ENCODE peak calls at places on chromosomes 3 and 15, in six cellular contexts. M is posterior cingulate gyrus; X is myocyte; U is activated naive CD4-positive, alpha-beta T cell; J is AG10803; K is brain microvascular endothelial cell. D is an unnamed sample.

GRCh38 chr3:174949523-174949922 is 90.4 kb downstream of the NAALADL2 start:
- DNase-seq in K (peak; percentile 95), X (peak; percentile 33), M (no peak), U (no peak), J (peak; percentile 94), D (no peak)

GRCh38 chr15:96331942-96332853 is 1.7 kb downstream of the NR2F2 start:
- DNase-seq in U (no peak), M (peak; percentile 77), J (peak; percentile 62), K (peak; percentile 35), X (peak; percentile 74), D (no peak)

GRCh38 chr3:42216820-42217416 is 49.1 kb downstream of the CCK start:
- DNase-seq in K (peak; percentile 73), X (no peak), J (peak; percentile 46), M (no peak), U (no peak), D (no peak)

GRCh38 chr3:38039899-38040261 is 872 bp downstream of the DLEC1 start:
- DNase-seq in U (peak; percentile 29), J (peak; percentile 44), M (peak; percentile 93), K (peak; percentile 37), X (peak; percentile 44), D (peak; percentile 30)

GRCh38 chr3:177968891-177969290 is 567.3 kb upstream of the KCNMB2 start:
- DNase-seq in X (no peak), U (no peak), K (no peak), J (no peak), M (no peak), D (no peak)

GRCh38 chr15:38252481-38253311 is at the start of gene SPRED1:
- DNase-seq in M (peak; percentile 95), U (peak; percentile 15), X (peak; percentile 67), J (peak; percentile 68), K (peak; percentile 35), D (peak; percentile 23)

GRCh38 chr3:112394008-112394616 is 61.2 kb downstream of the CD200 start:
- DNase-seq in J (peak; percentile 62), X (no peak), K (no peak), U (no peak), M (no peak), D (no peak)

GRCh38 chr3:25442486-25442885 is 14.4 kb downstream of the RARB start:
- DNase-seq in K (no peak), J (no peak), U (no peak), X (no peak), M (no peak), D (no peak)